ENCODE peak calls at places on chromosomes 2 and 18, in nine cellular contexts. One of them, this sample, is unnamed.
A peak's percentile ranks its signal among the peaks of the same experiment; 100 is the strongest.

GRCh38 chr2:40315684-40316083 is 136.2 kb downstream of the SLC8A1 start:
- DNase-seq in foreskin keratinocyte: no peak
- DNase-seq in cardiac fibroblast: peak; percentile 85
- DNase-seq in HCT116: no peak
- DNase-seq in WERI-Rb-1: no peak
- DNase-seq in GM12864: no peak
- DNase-seq in lung: no peak
- DNase-seq in AG04449: no peak
- DNase-seq in GM06990: no peak
- DNase-seq in this sample: no peak

GRCh38 chr2:186751790-186752189 is 57.9 kb downstream of the FAM171B start:
- DNase-seq in foreskin keratinocyte: no peak
- DNase-seq in lung: no peak
- DNase-seq in cardiac fibroblast: no peak
- DNase-seq in GM12864: no peak
- DNase-seq in WERI-Rb-1: no peak
- DNase-seq in AG04449: no peak
- DNase-seq in GM06990: no peak
- DNase-seq in HCT116: no peak
- DNase-seq in this sample: no peak

GRCh38 chr2:200860092-200860795 is 4.2 kb downstream of the CLK1 start:
- DNase-seq in AG04449: no peak
- DNase-seq in foreskin keratinocyte: no peak
- DNase-seq in GM12864: no peak
- DNase-seq in cardiac fibroblast: peak; percentile 74
- DNase-seq in lung: no peak
- DNase-seq in GM06990: no peak
- DNase-seq in WERI-Rb-1: no peak
- DNase-seq in HCT116: no peak
- DNase-seq in this sample: no peak

GRCh38 chr2:218371987-218372358 is 10.1 kb upstream of the SLC11A1 start:
- DNase-seq in GM12864: no peak
- DNase-seq in WERI-Rb-1: no peak
- DNase-seq in lung: no peak
- DNase-seq in cardiac fibroblast: no peak
- DNase-seq in GM06990: no peak
- DNase-seq in foreskin keratinocyte: no peak
- DNase-seq in AG04449: no peak
- DNase-seq in HCT116: no peak
- DNase-seq in this sample: no peak

GRCh38 chr2:17166506-17166905 is 351.7 kb downstream of the RAD51AP2 start:
- DNase-seq in foreskin keratinocyte: no peak
- DNase-seq in WERI-Rb-1: no peak
- DNase-seq in GM06990: no peak
- DNase-seq in cardiac fibroblast: peak; percentile 13
- DNase-seq in GM12864: no peak
- DNase-seq in HCT116: no peak
- DNase-seq in AG04449: no peak
- DNase-seq in lung: no peak
- DNase-seq in this sample: no peak

GRCh38 chr18:62741118-62741566 is 25.8 kb downstream of the PHLPP1 start:
- DNase-seq in WERI-Rb-1: peak; percentile 41
- DNase-seq in lung: no peak
- DNase-seq in AG04449: no peak
- DNase-seq in GM06990: no peak
- DNase-seq in foreskin keratinocyte: peak; percentile 54
- DNase-seq in GM12864: no peak
- DNase-seq in cardiac fibroblast: peak; percentile 66
- DNase-seq in HCT116: peak; percentile 91
- DNase-seq in this sample: no peak

GRCh38 chr2:201768918-201769317 is 11.8 kb downstream of the ALS2 start:
- DNase-seq in cardiac fibroblast: peak; percentile 36
- DNase-seq in WERI-Rb-1: no peak
- DNase-seq in AG04449: no peak
- DNase-seq in foreskin keratinocyte: no peak
- DNase-seq in GM12864: no peak
- DNase-seq in lung: no peak
- DNase-seq in GM06990: no peak
- DNase-seq in HCT116: no peak
- DNase-seq in this sample: no peak

GRCh38 chr2:46336560-46336959 is 39.4 kb downstream of the EPAS1 start:
- DNase-seq in foreskin keratinocyte: no peak
- DNase-seq in cardiac fibroblast: peak; percentile 49
- DNase-seq in GM06990: no peak
- DNase-seq in lung: no peak
- DNase-seq in GM12864: no peak
- DNase-seq in WERI-Rb-1: peak; percentile 66
- DNase-seq in AG04449: no peak
- DNase-seq in HCT116: no peak
- DNase-seq in this sample: no peak

GRCh38 chr2:226213717-226214116 is 585.9 kb downstream of the IRS1 start:
- DNase-seq in HCT116: no peak
- DNase-seq in GM12864: no peak
- DNase-seq in GM06990: no peak
- DNase-seq in WERI-Rb-1: no peak
- DNase-seq in AG04449: peak; percentile 75
- DNase-seq in cardiac fibroblast: peak; percentile 86
- DNase-seq in foreskin keratinocyte: peak; percentile 64
- DNase-seq in lung: no peak
- DNase-seq in this sample: no peak

GRCh38 chr18:65755616-65756015 is 4.8 kb downstream of the CDH7 start:
- DNase-seq in GM06990: no peak
- DNase-seq in cardiac fibroblast: no peak
- DNase-seq in WERI-Rb-1: no peak
- DNase-seq in lung: no peak
- DNase-seq in HCT116: no peak
- DNase-seq in foreskin keratinocyte: no peak
- DNase-seq in GM12864: no peak
- DNase-seq in AG04449: no peak
- DNase-seq in this sample: no peak

GRCh38 chr18:65752625-65753325 is 2.0 kb downstream of the CDH7 start:
- DNase-seq in GM12864: no peak
- DNase-seq in HCT116: no peak
- DNase-seq in WERI-Rb-1: no peak
- DNase-seq in lung: no peak
- DNase-seq in foreskin keratinocyte: no peak
- DNase-seq in cardiac fibroblast: no peak
- DNase-seq in GM06990: no peak
- DNase-seq in AG04449: no peak
- DNase-seq in this sample: no peak

GRCh38 chr18:65751145-65752085 is 603 bp downstream of the CDH7 start:
- DNase-seq in GM12864: no peak
- DNase-seq in cardiac fibroblast: no peak
- DNase-seq in HCT116: no peak
- DNase-seq in GM06990: no peak
- DNase-seq in foreskin keratinocyte: no peak
- DNase-seq in WERI-Rb-1: peak; percentile 9
- DNase-seq in AG04449: no peak
- DNase-seq in lung: no peak
- DNase-seq in this sample: no peak

GRCh38 chr18:65754121-65754520 is 3.3 kb downstream of the CDH7 start:
- DNase-seq in GM06990: no peak
- DNase-seq in GM12864: no peak
- DNase-seq in HCT116: no peak
- DNase-seq in foreskin keratinocyte: no peak
- DNase-seq in cardiac fibroblast: no peak
- DNase-seq in AG04449: no peak
- DNase-seq in lung: no peak
- DNase-seq in WERI-Rb-1: no peak
- DNase-seq in this sample: no peak

GRCh38 chr18:65753520-65753919 is 2.7 kb downstream of the CDH7 start:
- DNase-seq in WERI-Rb-1: peak; percentile 48
- DNase-seq in HCT116: no peak
- DNase-seq in GM06990: no peak
- DNase-seq in foreskin keratinocyte: no peak
- DNase-seq in lung: no peak
- DNase-seq in AG04449: no peak
- DNase-seq in cardiac fibroblast: no peak
- DNase-seq in GM12864: no peak
- DNase-seq in this sample: no peak
- TF ChIP-seq CTCF in WERI-Rb-1: peak; percentile 75
- TF ChIP-seq CTCF in HCT116: no peak
- TF ChIP-seq CTCF in GM06990: no peak
- TF ChIP-seq CTCF in foreskin keratinocyte: peak; percentile 28
- TF ChIP-seq CTCF in lung: no peak
- TF ChIP-seq CTCF in AG04449: no peak
- TF ChIP-seq CTCF in cardiac fibroblast: no peak
- TF ChIP-seq CTCF in GM12864: peak; percentile 35
- TF ChIP-seq CTCF in this sample: peak; percentile 37

DNA sequence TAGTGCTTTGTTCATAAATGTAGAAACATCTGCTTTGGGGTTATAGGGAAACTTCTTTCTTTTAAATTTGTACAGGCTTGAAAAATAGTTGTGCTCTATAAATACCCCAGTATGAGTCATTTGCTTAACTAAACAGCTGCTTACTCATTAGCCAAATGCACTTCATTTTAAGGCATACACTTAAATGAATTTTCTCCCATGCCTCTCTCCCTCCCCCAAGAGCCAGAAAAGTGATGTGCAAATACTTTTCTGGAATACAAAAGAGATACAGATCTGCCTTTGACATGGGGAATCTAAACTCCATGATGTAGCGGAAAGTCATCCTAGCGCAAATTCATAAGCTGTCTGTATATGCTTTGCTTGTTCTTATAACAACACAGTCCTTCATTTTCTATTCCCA is 469.4 kb downstream of the DLGAP1 start:
- DNase-seq in lung: no peak
- DNase-seq in HCT116: no peak
- DNase-seq in cardiac fibroblast: peak; percentile 63
- DNase-seq in AG04449: peak; percentile 37
- DNase-seq in GM06990: no peak
- DNase-seq in foreskin keratinocyte: peak; percentile 83
- DNase-seq in GM12864: no peak
- DNase-seq in WERI-Rb-1: no peak
- DNase-seq in this sample: no peak
- TF ChIP-seq CTCF in lung: no peak
- TF ChIP-seq CTCF in HCT116: no peak
- TF ChIP-seq CTCF in cardiac fibroblast: no peak
- TF ChIP-seq CTCF in AG04449: no peak
- TF ChIP-seq CTCF in GM06990: no peak
- TF ChIP-seq CTCF in foreskin keratinocyte: peak; percentile 79
- TF ChIP-seq CTCF in GM12864: no peak
- TF ChIP-seq CTCF in WERI-Rb-1: no peak
- TF ChIP-seq CTCF in this sample: no peak

DNA sequence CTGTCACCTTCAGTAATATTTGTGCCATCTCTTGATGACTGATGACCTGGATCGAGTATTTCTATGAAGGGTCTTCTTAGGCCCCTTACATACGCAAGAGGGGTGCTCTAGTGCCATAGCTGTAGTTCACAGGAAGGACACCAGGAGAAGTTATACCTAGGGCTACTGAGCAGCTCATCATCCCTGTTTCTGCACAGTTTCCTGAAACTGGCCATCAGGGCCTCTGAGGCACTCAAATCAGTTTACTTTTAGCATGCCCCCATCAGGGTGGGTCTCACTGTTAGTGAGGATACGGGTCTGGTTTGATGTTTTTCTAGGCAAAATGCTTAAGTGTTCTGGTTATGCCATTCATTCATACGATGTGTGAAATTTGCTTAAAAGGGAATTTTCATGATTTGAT is 20.0 kb upstream of the FBLN7 start:
- DNase-seq in AG04449: no peak
- DNase-seq in lung: no peak
- DNase-seq in cardiac fibroblast: no peak
- DNase-seq in foreskin keratinocyte: no peak
- DNase-seq in WERI-Rb-1: no peak
- DNase-seq in GM12864: no peak
- DNase-seq in HCT116: no peak
- DNase-seq in GM06990: no peak
- DNase-seq in this sample: no peak
- TF ChIP-seq CTCF in AG04449: no peak
- TF ChIP-seq CTCF in lung: no peak
- TF ChIP-seq CTCF in cardiac fibroblast: peak; percentile 2
- TF ChIP-seq CTCF in foreskin keratinocyte: peak; percentile 10
- TF ChIP-seq CTCF in WERI-Rb-1: peak; percentile 23
- TF ChIP-seq CTCF in GM12864: no peak
- TF ChIP-seq CTCF in HCT116: no peak
- TF ChIP-seq CTCF in GM06990: no peak
- TF ChIP-seq CTCF in this sample: no peak

GRCh38 chr2:105179469-105180372 is 61.8 kb upstream of the GPR45 start:
- DNase-seq in GM06990: no peak
- DNase-seq in WERI-Rb-1: peak; percentile 28
- DNase-seq in AG04449: no peak
- DNase-seq in lung: peak; percentile 70
- DNase-seq in GM12864: no peak
- DNase-seq in foreskin keratinocyte: peak; percentile 22
- DNase-seq in cardiac fibroblast: peak; percentile 84
- DNase-seq in HCT116: peak; percentile 89
- DNase-seq in this sample: no peak
- TF ChIP-seq CTCF in GM06990: peak; percentile 60
- TF ChIP-seq CTCF in WERI-Rb-1: peak; percentile 70
- TF ChIP-seq CTCF in AG04449: peak; percentile 33
- TF ChIP-seq CTCF in lung: no peak
- TF ChIP-seq CTCF in GM12864: peak; percentile 23
- TF ChIP-seq CTCF in foreskin keratinocyte: peak; percentile 56
- TF ChIP-seq CTCF in cardiac fibroblast: peak; percentile 66
- TF ChIP-seq CTCF in HCT116: peak; percentile 53
- TF ChIP-seq CTCF in this sample: peak; percentile 49

DNA sequence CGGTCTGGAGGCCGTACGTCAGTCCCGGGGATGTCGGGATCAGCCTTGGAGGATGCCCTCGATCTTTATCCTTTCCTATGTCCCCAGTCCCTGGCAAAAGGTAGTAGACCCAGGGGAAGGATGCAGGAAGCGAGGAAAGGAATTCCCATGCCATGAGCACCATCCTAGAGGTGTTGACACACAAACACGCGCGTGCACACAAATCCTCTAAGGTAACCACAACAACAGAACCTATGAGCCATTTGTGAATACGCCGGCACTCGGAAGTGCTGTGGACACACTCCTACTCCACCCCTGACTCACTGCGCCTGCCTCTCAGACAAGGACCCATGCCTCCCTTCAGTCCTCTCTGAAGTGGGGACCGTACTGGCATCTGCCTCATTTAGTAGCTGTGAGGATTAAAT is 11.3 kb upstream of the MLPH start:
- DNase-seq in lung: peak; percentile 78
- DNase-seq in GM06990: no peak
- DNase-seq in WERI-Rb-1: no peak
- DNase-seq in foreskin keratinocyte: no peak
- DNase-seq in HCT116: no peak
- DNase-seq in cardiac fibroblast: peak; percentile 92
- DNase-seq in AG04449: no peak
- DNase-seq in GM12864: no peak
- DNase-seq in this sample: no peak
- TF ChIP-seq CTCF in lung: no peak
- TF ChIP-seq CTCF in GM06990: no peak
- TF ChIP-seq CTCF in WERI-Rb-1: no peak
- TF ChIP-seq CTCF in foreskin keratinocyte: no peak
- TF ChIP-seq CTCF in HCT116: no peak
- TF ChIP-seq CTCF in cardiac fibroblast: no peak
- TF ChIP-seq CTCF in AG04449: no peak
- TF ChIP-seq CTCF in GM12864: no peak
- TF ChIP-seq CTCF in this sample: no peak

DNA sequence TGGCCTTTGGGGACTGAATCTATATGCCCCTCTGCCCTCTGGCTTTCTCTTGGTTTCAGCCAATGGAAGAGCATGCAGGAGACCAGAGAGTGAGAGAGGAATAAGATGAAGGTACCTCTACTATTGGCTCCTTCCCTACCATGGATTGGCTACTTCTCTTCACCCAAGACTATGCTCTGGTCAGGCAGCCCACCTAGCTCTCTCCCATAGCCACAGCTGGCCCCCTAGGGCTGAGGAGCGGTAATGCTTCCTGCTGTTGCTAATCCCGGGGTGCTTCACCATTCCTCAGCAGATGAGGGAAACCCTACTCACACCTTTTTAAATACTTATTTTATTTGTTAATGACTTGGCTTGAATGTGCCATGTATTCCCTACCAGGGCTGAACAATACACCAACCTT is 142.4 kb downstream of the MREG start:
- DNase-seq in lung: no peak
- DNase-seq in AG04449: no peak
- DNase-seq in GM06990: no peak
- DNase-seq in WERI-Rb-1: peak; percentile 48
- DNase-seq in HCT116: peak; percentile 36
- DNase-seq in foreskin keratinocyte: no peak
- DNase-seq in GM12864: no peak
- DNase-seq in cardiac fibroblast: no peak
- DNase-seq in this sample: no peak
- TF ChIP-seq CTCF in lung: no peak
- TF ChIP-seq CTCF in AG04449: peak; percentile 19
- TF ChIP-seq CTCF in GM06990: peak; percentile 60
- TF ChIP-seq CTCF in WERI-Rb-1: peak; percentile 76
- TF ChIP-seq CTCF in HCT116: no peak
- TF ChIP-seq CTCF in foreskin keratinocyte: peak; percentile 52
- TF ChIP-seq CTCF in GM12864: peak; percentile 67
- TF ChIP-seq CTCF in cardiac fibroblast: peak; percentile 45
- TF ChIP-seq CTCF in this sample: peak; percentile 27

This sample was measured in osteocyte.